ENCODE peak calls at places on chromosomes 11 and 22, in ten cellular contexts. Y is CD4-positive, alpha-beta T cell; U is spleen; R is left ventricle myocardium inferior; M is ascending aorta; B is right lobe of liver; F is brain microvascular endothelial cell; O is AG04450; Z is heart right ventricle; L is DND-41. C is an unnamed sample.

GRCh38 chr11:132024587-132025295 is 654.3 kb downstream of the NTM start:
- DNase-seq in Y (no peak), U (no peak), R (no peak), M (no peak), B (no peak), F (peak), O (peak), Z (no peak), L (no peak), C (peak)

GRCh38 chr22:19663821-19664325 is 50.4 kb upstream of the SEPTIN5 start:
- DNase-seq in Y (no peak), U (no peak), R (peak), M (no peak), B (no peak), F (peak), O (no peak), Z (peak), L (no peak), C (no peak)

GRCh38 chr11:68651208-68651984 is 32.9 kb upstream of the GAL start:
- DNase-seq in Y (no peak), U (no peak), R (no peak), M (no peak), B (no peak), F (peak), O (no peak), Z (no peak), L (no peak), C (no peak)

GRCh38 chr11:12214751-12215150 is 104.4 kb downstream of the MICAL2 start:
- DNase-seq in Y (no peak), U (no peak), R (no peak), M (no peak), B (no peak), F (no peak), O (no peak), Z (no peak), L (no peak), C (no peak)

GRCh38 chr11:87851234-87851633 is 324.0 kb downstream of the RAB38 start:
- DNase-seq in Y (no peak), U (no peak), R (no peak), M (no peak), B (no peak), F (peak), O (peak), Z (no peak), L (no peak), C (peak)

GRCh38 chr11:7585816-7586215 is 72.0 kb downstream of the PPFIBP2 start:
- DNase-seq in Y (no peak), U (no peak), R (no peak), M (no peak), B (no peak), F (no peak), O (no peak), Z (no peak), L (no peak), C (no peak)

GRCh38 chr11:78806214-78807004 is 231.7 kb upstream of the NARS2 start:
- DNase-seq in Y (no peak), U (no peak), R (no peak), M (no peak), B (no peak), F (no peak), O (no peak), Z (no peak), L (no peak), C (no peak)

GRCh38 chr11:72232260-72233055 is 7.9 kb downstream of the INPPL1 start:
- DNase-seq in Y (no peak), U (peak), R (no peak), M (no peak), B (peak), F (no peak), O (no peak), Z (no peak), L (no peak), C (no peak)

GRCh38 chr11:128482512-128483191 is 104.7 kb downstream of the ETS1 start:
- DNase-seq in Y (no peak), U (no peak), R (no peak), M (no peak), B (no peak), F (peak), O (no peak), Z (no peak), L (peak), C (no peak)

GRCh38 chr11:36490026-36490806 is 19.9 kb downstream of the TRAF6 start:
- DNase-seq in Y (no peak), U (no peak), R (no peak), M (no peak), B (no peak), F (no peak), O (no peak), Z (no peak), L (no peak), C (no peak)

GRCh38 chr11:124971810-124972209 is 17.8 kb downstream of the CCDC15 start:
- DNase-seq in Y (no peak), U (no peak), R (no peak), M (no peak), B (no peak), F (no peak), O (no peak), Z (no peak), L (no peak), C (no peak)

GRCh38 chr11:3220101-3220500 is 1.5 kb upstream of the MRGPRG start:
- DNase-seq in Y (no peak), U (peak), R (peak), M (no peak), B (no peak), F (no peak), O (no peak), Z (no peak), L (no peak), C (no peak)

GRCh38 chr11:130772266-130773227 is 143.7 kb downstream of the SNX19 start:
- DNase-seq in Y (no peak), U (no peak), R (no peak), M (no peak), B (no peak), F (peak), O (peak), Z (no peak), L (no peak), C (peak)

GRCh38 chr11:119207300-119207570 is 1.1 kb downstream of the CBL start:
- DNase-seq in Y (no peak), U (no peak), R (no peak), M (no peak), B (no peak), F (no peak), O (no peak), Z (no peak), L (no peak), C (no peak)

GRCh38 chr22:22928666-22929380 is 41.2 kb downstream of the IGLL5 start:
- DNase-seq in Y (peak), U (peak), R (peak), M (no peak), B (no peak), F (peak), O (no peak), Z (peak), L (peak), C (peak)

GRCh38 chr22:36445158-36445668 is 36.2 kb downstream of the TXN2 start:
- DNase-seq in Y (no peak), U (no peak), R (peak), M (no peak), B (no peak), F (peak), O (peak), Z (peak), L (no peak), C (no peak)

GRCh38 chr11:81966340-81966739 is 767.3 kb downstream of the FAM181B start:
- DNase-seq in Y (no peak), U (no peak), R (no peak), M (no peak), B (no peak), F (no peak), O (no peak), Z (no peak), L (no peak), C (no peak)

GRCh38 chr22:26170795-26171194 is 1.5 kb downstream of the SEZ6L start:
- DNase-seq in Y (no peak), U (no peak), R (peak), M (no peak), B (no peak), F (no peak), O (no peak), Z (peak), L (peak), C (peak)

GRCh38 chr11:28963189-28963588 is 855.0 kb downstream of the METTL15 start:
- DNase-seq in Y (no peak), U (no peak), R (no peak), M (no peak), B (no peak), F (no peak), O (no peak), Z (no peak), L (no peak), C (peak)

GRCh38 chr11:15106201-15106965 is 8.3 kb upstream of the INSC start:
- DNase-seq in Y (no peak), U (no peak), R (no peak), M (no peak), B (no peak), F (peak), O (no peak), Z (no peak), L (no peak), C (peak)
- H3K27ac ChIP-seq in Y (no peak), U (no peak), R (no peak), M (no peak), B (no peak), F (peak), O (peak), Z (no peak), L (no peak), C (no peak)

GRCh38 chr11:57422669-57423068 is 4.3 kb downstream of the SLC43A3 start:
- DNase-seq in Y (no peak), U (no peak), R (no peak), M (no peak), B (no peak), F (no peak), O (no peak), Z (no peak), L (no peak), C (no peak)

GRCh38 chr11:57425565-57426438 is 1.1 kb downstream of the SLC43A3 start:
- DNase-seq in Y (no peak), U (peak), R (peak), M (no peak), B (peak), F (no peak), O (no peak), Z (peak), L (peak), C (no peak)

GRCh38 chr11:57424802-57425564 is 1.9 kb downstream of the SLC43A3 start:
- DNase-seq in Y (peak), U (peak), R (peak), M (peak), B (peak), F (peak), O (peak), Z (peak), L (peak), C (no peak)

GRCh38 chr11:57426439-57426753 is 525 bp downstream of the SLC43A3 start:
- DNase-seq in Y (no peak), U (no peak), R (no peak), M (no peak), B (no peak), F (no peak), O (no peak), Z (no peak), L (peak), C (no peak)

GRCh38 chr11:57424137-57424801 is 2.7 kb downstream of the SLC43A3 start:
- DNase-seq in Y (no peak), U (no peak), R (no peak), M (no peak), B (no peak), F (no peak), O (no peak), Z (no peak), L (no peak), C (no peak)
- H3K27ac ChIP-seq in Y (peak), U (peak), R (peak), M (peak), B (peak), F (peak), O (peak), Z (peak), L (peak), C (peak)

GRCh38 chr11:121257976-121258375 is 34.6 kb upstream of the SC5D start:
- DNase-seq in Y (no peak), U (no peak), R (no peak), M (no peak), B (no peak), F (no peak), O (no peak), Z (no peak), L (no peak), C (peak)
- H3K27ac ChIP-seq in Y (no peak), U (no peak), R (no peak), M (no peak), B (no peak), F (no peak), O (no peak), Z (no peak), L (no peak), C (no peak)

GRCh38 chr11:405323-405975 is 9.3 kb downstream of the SIGIRR start:
- DNase-seq in Y (no peak), U (no peak), R (peak), M (no peak), B (peak), F (no peak), O (no peak), Z (no peak), L (no peak), C (no peak)

GRCh38 chr11:406796-407650 is 7.8 kb downstream of the SIGIRR start:
- DNase-seq in Y (peak), U (peak), R (peak), M (peak), B (peak), F (peak), O (peak), Z (peak), L (peak), C (peak)

GRCh38 chr11:404551-405264 is 10.1 kb downstream of the SIGIRR start:
- DNase-seq in Y (no peak), U (peak), R (no peak), M (no peak), B (peak), F (no peak), O (no peak), Z (no peak), L (no peak), C (no peak)

GRCh38 chr11:407651-408080 is 7.1 kb downstream of the SIGIRR start:
- DNase-seq in Y (no peak), U (no peak), R (no peak), M (no peak), B (no peak), F (no peak), O (no peak), Z (no peak), L (no peak), C (no peak)

GRCh38 chr11:405976-406795 is 8.6 kb downstream of the SIGIRR start:
- DNase-seq in Y (no peak), U (no peak), R (no peak), M (no peak), B (peak), F (no peak), O (no peak), Z (no peak), L (no peak), C (no peak)
- H3K27ac ChIP-seq in Y (peak), U (peak), R (peak), M (no peak), B (peak), F (peak), O (no peak), Z (peak), L (peak), C (peak)

C was measured in RWPE1.